ENCODE peak calls at places on chromosome 4, in six cellular contexts. One of them, this sample, is unnamed.

GRCh38 chr4:87046111-87046510 is 111.3 kb downstream of the AFF1 start:
- DNase-seq in stomach: no peak
- DNase-seq in upper lobe of left lung: no peak
- DNase-seq in breast epithelium: no peak
- DNase-seq in suprapubic skin: no peak
- DNase-seq in endothelial cell of umbilical vein: peak; percentile 92
- DNase-seq in this sample: no peak

GRCh38 chr4:11650801-11651596 is 222.3 kb upstream of the HS3ST1 start:
- DNase-seq in stomach: no peak
- DNase-seq in upper lobe of left lung: no peak
- DNase-seq in breast epithelium: no peak
- DNase-seq in suprapubic skin: no peak
- DNase-seq in endothelial cell of umbilical vein: no peak
- DNase-seq in this sample: no peak

GRCh38 chr4:166293551-166293950 is 420.5 kb downstream of the TLL1 start:
- DNase-seq in stomach: no peak
- DNase-seq in upper lobe of left lung: no peak
- DNase-seq in breast epithelium: no peak
- DNase-seq in suprapubic skin: no peak
- DNase-seq in endothelial cell of umbilical vein: peak; percentile 24
- DNase-seq in this sample: no peak

GRCh38 chr4:125440814-125441213 is 126.1 kb downstream of the FAT4 start:
- DNase-seq in stomach: no peak
- DNase-seq in upper lobe of left lung: no peak
- DNase-seq in breast epithelium: no peak
- DNase-seq in suprapubic skin: no peak
- DNase-seq in endothelial cell of umbilical vein: no peak
- DNase-seq in this sample: no peak

GRCh38 chr4:124070688-124071484 is 641.6 kb downstream of the ANKRD50 start:
- DNase-seq in stomach: no peak
- DNase-seq in upper lobe of left lung: no peak
- DNase-seq in breast epithelium: no peak
- DNase-seq in suprapubic skin: no peak
- DNase-seq in endothelial cell of umbilical vein: no peak
- DNase-seq in this sample: no peak

GRCh38 chr4:82524570-82525152 is 37.1 kb downstream of the TMEM150C start:
- DNase-seq in stomach: no peak
- DNase-seq in upper lobe of left lung: no peak
- DNase-seq in breast epithelium: no peak
- DNase-seq in suprapubic skin: no peak
- DNase-seq in endothelial cell of umbilical vein: no peak
- DNase-seq in this sample: no peak

GRCh38 chr4:184232975-184233374 is 15.3 kb upstream of the ENPP6 start:
- DNase-seq in stomach: no peak
- DNase-seq in upper lobe of left lung: no peak
- DNase-seq in breast epithelium: no peak
- DNase-seq in suprapubic skin: no peak
- DNase-seq in endothelial cell of umbilical vein: no peak
- DNase-seq in this sample: no peak

GRCh38 chr4:164212714-164213113 is 541.2 kb upstream of the SMIM31 start:
- DNase-seq in stomach: no peak
- DNase-seq in upper lobe of left lung: no peak
- DNase-seq in breast epithelium: no peak
- DNase-seq in suprapubic skin: no peak
- DNase-seq in endothelial cell of umbilical vein: no peak
- DNase-seq in this sample: no peak

GRCh38 chr4:127957105-127957504 is 7.9 kb downstream of the MFSD8 start:
- DNase-seq in stomach: no peak
- DNase-seq in upper lobe of left lung: no peak
- DNase-seq in breast epithelium: no peak
- DNase-seq in suprapubic skin: no peak
- DNase-seq in endothelial cell of umbilical vein: no peak
- DNase-seq in this sample: no peak

GRCh38 chr4:6355052-6355451 is 85.4 kb downstream of the WFS1 start:
- DNase-seq in stomach: no peak
- DNase-seq in upper lobe of left lung: no peak
- DNase-seq in breast epithelium: no peak
- DNase-seq in suprapubic skin: no peak
- DNase-seq in endothelial cell of umbilical vein: peak; percentile 36
- DNase-seq in this sample: no peak

GRCh38 chr4:158624889-158625478 is 46.7 kb downstream of the C4orf46 start:
- DNase-seq in stomach: no peak
- DNase-seq in upper lobe of left lung: no peak
- DNase-seq in breast epithelium: no peak
- DNase-seq in suprapubic skin: no peak
- DNase-seq in endothelial cell of umbilical vein: peak; percentile 63
- DNase-seq in this sample: no peak

GRCh38 chr4:5165419-5166369 is 114.4 kb downstream of the STK32B start:
- DNase-seq in stomach: no peak
- DNase-seq in upper lobe of left lung: no peak
- DNase-seq in breast epithelium: no peak
- DNase-seq in suprapubic skin: no peak
- DNase-seq in endothelial cell of umbilical vein: peak; percentile 42
- DNase-seq in this sample: no peak

GRCh38 chr4:48379587-48380140 is 38.3 kb downstream of the SLAIN2 start:
- DNase-seq in stomach: no peak
- DNase-seq in upper lobe of left lung: no peak
- DNase-seq in breast epithelium: no peak
- DNase-seq in suprapubic skin: no peak
- DNase-seq in endothelial cell of umbilical vein: no peak
- DNase-seq in this sample: no peak

GRCh38 chr4:17283251-17283650 is 228.6 kb downstream of the QDPR start:
- DNase-seq in stomach: no peak
- DNase-seq in upper lobe of left lung: no peak
- DNase-seq in breast epithelium: no peak
- DNase-seq in suprapubic skin: no peak
- DNase-seq in endothelial cell of umbilical vein: no peak
- DNase-seq in this sample: no peak

GRCh38 chr4:150769845-150770244 is 187.9 kb downstream of the MAB21L2 start:
- DNase-seq in stomach: no peak
- DNase-seq in upper lobe of left lung: no peak
- DNase-seq in breast epithelium: no peak
- DNase-seq in suprapubic skin: no peak
- DNase-seq in endothelial cell of umbilical vein: no peak
- DNase-seq in this sample: no peak

GRCh38 chr4:159075531-159075932 is 27.3 kb upstream of the RAPGEF2 start:
- DNase-seq in stomach: no peak
- DNase-seq in upper lobe of left lung: no peak
- DNase-seq in breast epithelium: no peak
- DNase-seq in suprapubic skin: no peak
- DNase-seq in endothelial cell of umbilical vein: no peak
- DNase-seq in this sample: no peak

GRCh38 chr4:67393699-67394281 is 151.5 kb downstream of the CENPC start:
- DNase-seq in stomach: no peak
- DNase-seq in upper lobe of left lung: no peak
- DNase-seq in breast epithelium: no peak
- DNase-seq in suprapubic skin: no peak
- DNase-seq in endothelial cell of umbilical vein: peak; percentile 44
- DNase-seq in this sample: no peak

GRCh38 chr4:186930024-186930423 is 206.4 kb upstream of the FAT1 start:
- DNase-seq in stomach: no peak
- DNase-seq in upper lobe of left lung: peak; percentile 49
- DNase-seq in breast epithelium: no peak
- DNase-seq in suprapubic skin: no peak
- DNase-seq in endothelial cell of umbilical vein: no peak
- DNase-seq in this sample: no peak

GRCh38 chr4:85741921-85742591 is 267.1 kb downstream of the ARHGAP24 start:
- DNase-seq in stomach: no peak
- DNase-seq in upper lobe of left lung: no peak
- DNase-seq in breast epithelium: no peak
- DNase-seq in suprapubic skin: no peak
- DNase-seq in endothelial cell of umbilical vein: no peak
- DNase-seq in this sample: peak; percentile 70

GRCh38 chr4:39591290-39591689 is 47.4 kb downstream of the SMIM14 start:
- DNase-seq in stomach: peak; percentile 32
- DNase-seq in upper lobe of left lung: no peak
- DNase-seq in breast epithelium: no peak
- DNase-seq in suprapubic skin: no peak
- DNase-seq in endothelial cell of umbilical vein: no peak
- DNase-seq in this sample: no peak

GRCh38 chr4:99712099-99712498 is 54.5 kb upstream of the C4orf54 start:
- DNase-seq in stomach: no peak
- DNase-seq in upper lobe of left lung: no peak
- DNase-seq in breast epithelium: no peak
- DNase-seq in suprapubic skin: no peak
- DNase-seq in endothelial cell of umbilical vein: no peak
- DNase-seq in this sample: no peak

GRCh38 chr4:1187182-1187581 is 14.8 kb upstream of the SPON2 start:
- DNase-seq in stomach: peak; percentile 27
- DNase-seq in upper lobe of left lung: no peak
- DNase-seq in breast epithelium: no peak
- DNase-seq in suprapubic skin: no peak
- DNase-seq in endothelial cell of umbilical vein: no peak
- DNase-seq in this sample: no peak

GRCh38 chr4:185421366-185422124 is 4.2 kb downstream of the UFSP2 start:
- DNase-seq in stomach: no peak
- DNase-seq in upper lobe of left lung: no peak
- DNase-seq in breast epithelium: no peak
- DNase-seq in suprapubic skin: no peak
- DNase-seq in endothelial cell of umbilical vein: no peak
- DNase-seq in this sample: no peak

GRCh38 chr4:139665079-139665689 is 435 bp upstream of the MGST2 start:
- DNase-seq in stomach: no peak
- DNase-seq in upper lobe of left lung: no peak
- DNase-seq in breast epithelium: no peak
- DNase-seq in suprapubic skin: no peak
- DNase-seq in endothelial cell of umbilical vein: no peak
- DNase-seq in this sample: no peak
- H3K4me3 ChIP-seq in stomach: peak overlapping the region; percentile 55
- H3K4me3 ChIP-seq in upper lobe of left lung: peak overlapping the region; percentile 62
- H3K4me3 ChIP-seq in breast epithelium: peak overlapping the region; percentile 75
- H3K4me3 ChIP-seq in suprapubic skin: peak overlapping the region; percentile 65
- H3K4me3 ChIP-seq in endothelial cell of umbilical vein: peak overlapping the region; percentile 60
- H3K4me3 ChIP-seq in this sample: peak overlapping the region; percentile 56

GRCh38 chr4:70637239-70637920 is 8.8 kb downstream of the ENAM start:
- DNase-seq in stomach: no peak
- DNase-seq in upper lobe of left lung: no peak
- DNase-seq in breast epithelium: no peak
- DNase-seq in suprapubic skin: no peak
- DNase-seq in endothelial cell of umbilical vein: no peak
- DNase-seq in this sample: no peak
- TF ChIP-seq POLR2AphosphoS5 in stomach: no peak
- TF ChIP-seq POLR2AphosphoS5 in upper lobe of left lung: no peak
- TF ChIP-seq POLR2AphosphoS5 in breast epithelium: no peak
- TF ChIP-seq POLR2AphosphoS5 in suprapubic skin: no peak
- TF ChIP-seq POLR2AphosphoS5 in endothelial cell of umbilical vein: no peak
- TF ChIP-seq POLR2AphosphoS5 in this sample: no peak

DNA sequence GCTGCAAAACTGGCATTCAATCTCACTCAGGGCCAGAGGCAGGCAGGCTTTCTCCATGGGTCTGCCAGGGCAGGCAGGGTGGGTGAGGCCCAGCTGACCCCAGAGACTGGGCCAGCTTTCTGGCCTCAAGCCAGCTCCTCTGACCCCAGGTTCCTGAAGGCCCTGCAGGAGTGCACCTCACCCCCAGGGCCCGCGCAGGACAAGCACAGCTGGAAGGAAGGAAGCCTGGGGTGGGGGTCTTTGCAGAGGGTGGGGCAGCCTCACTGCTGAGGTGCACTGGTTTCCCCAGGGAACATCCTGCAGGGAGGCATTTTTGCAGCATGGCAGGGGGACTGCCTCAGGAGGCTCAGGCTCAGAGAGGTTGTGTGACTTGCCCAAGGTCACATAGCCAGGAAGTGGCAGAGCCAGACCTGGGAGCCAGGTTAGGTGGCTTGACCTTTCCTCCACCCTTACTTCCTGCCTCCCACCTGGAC is 31.5 kb upstream of the AFAP1 start:
- DNase-seq in stomach: no peak
- DNase-seq in upper lobe of left lung: no peak
- DNase-seq in breast epithelium: no peak
- DNase-seq in suprapubic skin: no peak
- DNase-seq in endothelial cell of umbilical vein: no peak
- DNase-seq in this sample: no peak
- H3K4me1 ChIP-seq in stomach: peaks cover 56% of the 10 kb centered on the region
- H3K4me1 ChIP-seq in upper lobe of left lung: peaks cover 20% of the 10 kb centered on the region
- H3K4me1 ChIP-seq in breast epithelium: peaks cover 15% of the 10 kb centered on the region
- H3K4me1 ChIP-seq in suprapubic skin: peaks cover 55% of the 10 kb centered on the region
- H3K4me1 ChIP-seq in endothelial cell of umbilical vein: peaks cover 48% of the 10 kb centered on the region
- H3K4me1 ChIP-seq in this sample: peaks cover 51% of the 10 kb centered on the region

DNA sequence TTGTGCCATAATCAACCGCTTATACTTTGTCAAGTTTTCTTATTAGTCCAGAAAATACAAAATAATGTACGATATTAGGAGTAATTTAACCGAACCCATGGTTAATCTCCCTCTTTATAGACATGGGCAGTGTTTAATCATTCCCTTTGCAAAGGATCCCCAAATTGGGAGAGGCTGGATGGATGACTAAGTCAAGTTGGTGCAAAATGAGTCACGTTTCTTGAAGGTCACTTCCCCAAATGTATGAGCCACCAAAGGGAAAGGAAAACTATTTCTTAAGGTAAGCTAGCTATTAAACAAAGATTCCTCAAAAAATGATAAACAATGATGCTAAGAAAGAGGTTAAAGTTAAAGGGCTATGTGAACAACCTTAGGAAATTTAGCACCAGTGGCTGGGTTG is 17.5 kb downstream of the MAML3 start:
- DNase-seq in stomach: no peak
- DNase-seq in upper lobe of left lung: no peak
- DNase-seq in breast epithelium: no peak
- DNase-seq in suprapubic skin: no peak
- DNase-seq in endothelial cell of umbilical vein: peak; percentile 20
- DNase-seq in this sample: no peak
- H3K4me3 ChIP-seq in stomach: no peak overlapping the region
- H3K4me3 ChIP-seq in upper lobe of left lung: no peak overlapping the region
- H3K4me3 ChIP-seq in breast epithelium: no peak overlapping the region
- H3K4me3 ChIP-seq in suprapubic skin: no peak overlapping the region
- H3K4me3 ChIP-seq in endothelial cell of umbilical vein: no peak overlapping the region
- H3K4me3 ChIP-seq in this sample: no peak overlapping the region

This sample was measured in sigmoid colon.